ENCODE peak calls at places on chromosome 3, in four cellular contexts. One of them, this sample, is unnamed.

GRCh38 chr3:144770291-144770690 is 798.7 kb downstream of the DIPK2A start:
- DNase-seq in RWPE1: no peak
- DNase-seq in glutamatergic neuron: no peak
- DNase-seq in brain microvascular endothelial cell: no peak
- DNase-seq in this sample: no peak

GRCh38 chr3:152508705-152509104 is 240.0 kb downstream of the MBNL1 start:
- DNase-seq in RWPE1: peak
- DNase-seq in glutamatergic neuron: no peak
- DNase-seq in brain microvascular endothelial cell: no peak
- DNase-seq in this sample: peak

GRCh38 chr3:120767106-120767505 is 24.6 kb downstream of the GTF2E1 start:
- DNase-seq in RWPE1: no peak
- DNase-seq in glutamatergic neuron: no peak
- DNase-seq in brain microvascular endothelial cell: no peak
- DNase-seq in this sample: no peak

GRCh38 chr3:150823277-150823676 is 60.3 kb upstream of the SIAH2 start:
- DNase-seq in RWPE1: no peak
- DNase-seq in glutamatergic neuron: no peak
- DNase-seq in brain microvascular endothelial cell: no peak
- DNase-seq in this sample: no peak

GRCh38 chr3:66469220-66469640 is 31.6 kb downstream of the LRIG1 start:
- DNase-seq in RWPE1: no peak
- DNase-seq in glutamatergic neuron: no peak
- DNase-seq in brain microvascular endothelial cell: no peak
- DNase-seq in this sample: no peak

GRCh38 chr3:57971975-57972374 is 36.2 kb upstream of the FLNB start:
- DNase-seq in RWPE1: no peak
- DNase-seq in glutamatergic neuron: no peak
- DNase-seq in brain microvascular endothelial cell: no peak
- DNase-seq in this sample: peak

GRCh38 chr3:140610544-140610943 is 67.3 kb upstream of the TRIM42 start:
- DNase-seq in RWPE1: no peak
- DNase-seq in glutamatergic neuron: no peak
- DNase-seq in brain microvascular endothelial cell: no peak
- DNase-seq in this sample: no peak

GRCh38 chr3:135944831-135945230 is 20.7 kb upstream of the PPP2R3A start:
- DNase-seq in RWPE1: no peak
- DNase-seq in glutamatergic neuron: no peak
- DNase-seq in brain microvascular endothelial cell: peak
- DNase-seq in this sample: no peak

GRCh38 chr3:56302417-56302816 is 165.8 kb downstream of the ERC2 start:
- DNase-seq in RWPE1: no peak
- DNase-seq in glutamatergic neuron: no peak
- DNase-seq in brain microvascular endothelial cell: no peak
- DNase-seq in this sample: peak

GRCh38 chr3:149317072-149317471 is 16.4 kb downstream of the TM4SF18 start:
- DNase-seq in RWPE1: no peak
- DNase-seq in glutamatergic neuron: no peak
- DNase-seq in brain microvascular endothelial cell: no peak
- DNase-seq in this sample: no peak

GRCh38 chr3:70829101-70829500 is 516.7 kb upstream of the MDFIC2 start:
- DNase-seq in RWPE1: no peak
- DNase-seq in glutamatergic neuron: no peak
- DNase-seq in brain microvascular endothelial cell: peak
- DNase-seq in this sample: peak

GRCh38 chr3:132593241-132593949 is 3.7 kb upstream of the ACKR4 start:
- DNase-seq in RWPE1: no peak
- DNase-seq in glutamatergic neuron: no peak
- DNase-seq in brain microvascular endothelial cell: no peak
- DNase-seq in this sample: no peak

GRCh38 chr3:112637700-112638099 is 3.2 kb downstream of the CCDC80 start:
- DNase-seq in RWPE1: no peak
- DNase-seq in glutamatergic neuron: no peak
- DNase-seq in brain microvascular endothelial cell: no peak
- DNase-seq in this sample: no peak

GRCh38 chr3:25430942-25431570 is 3.0 kb downstream of the RARB start:
- DNase-seq in RWPE1: no peak
- DNase-seq in glutamatergic neuron: no peak
- DNase-seq in brain microvascular endothelial cell: no peak
- DNase-seq in this sample: no peak

GRCh38 chr3:106176734-106177133 is 307.9 kb upstream of the CBLB start:
- DNase-seq in RWPE1: no peak
- DNase-seq in glutamatergic neuron: no peak
- DNase-seq in brain microvascular endothelial cell: no peak
- DNase-seq in this sample: no peak

GRCh38 chr3:89114841-89115223 is 7.4 kb downstream of the EPHA3 start:
- DNase-seq in RWPE1: no peak
- DNase-seq in glutamatergic neuron: no peak
- DNase-seq in brain microvascular endothelial cell: no peak
- DNase-seq in this sample: no peak

GRCh38 chr3:52551118-52551517 is 14.7 kb downstream of the UQCC5 start:
- DNase-seq in RWPE1: no peak
- DNase-seq in glutamatergic neuron: no peak
- DNase-seq in brain microvascular endothelial cell: no peak
- DNase-seq in this sample: no peak

GRCh38 chr3:187737401-187738088 is 7.7 kb downstream of the BCL6 start:
- DNase-seq in RWPE1: peak
- DNase-seq in glutamatergic neuron: peak
- DNase-seq in brain microvascular endothelial cell: peak
- DNase-seq in this sample: peak

GRCh38 chr3:5160926-5161858 is 26.3 kb upstream of the EDEM1 start:
- DNase-seq in RWPE1: peak
- DNase-seq in glutamatergic neuron: no peak
- DNase-seq in brain microvascular endothelial cell: peak
- DNase-seq in this sample: peak

GRCh38 chr3:63993653-63994079 is 29.6 kb downstream of the PSMD6 start:
- DNase-seq in RWPE1: peak
- DNase-seq in glutamatergic neuron: peak
- DNase-seq in brain microvascular endothelial cell: peak
- DNase-seq in this sample: peak

GRCh38 chr3:114179575-114179974 is 723 bp upstream of the DRD3 start:
- DNase-seq in RWPE1: no peak
- DNase-seq in glutamatergic neuron: no peak
- DNase-seq in brain microvascular endothelial cell: peak
- DNase-seq in this sample: peak

GRCh38 chr3:46057716-46058115 is 30.4 kb upstream of the XCR1 start:
- DNase-seq in RWPE1: no peak
- DNase-seq in glutamatergic neuron: no peak
- DNase-seq in brain microvascular endothelial cell: no peak
- DNase-seq in this sample: no peak

GRCh38 chr3:188739547-188739946 is 432.2 kb upstream of the TPRG1 start:
- DNase-seq in RWPE1: no peak
- DNase-seq in glutamatergic neuron: no peak
- DNase-seq in brain microvascular endothelial cell: no peak
- DNase-seq in this sample: no peak

GRCh38 chr3:115785782-115786181 is 162.5 kb downstream of the GAP43 start:
- DNase-seq in RWPE1: no peak
- DNase-seq in glutamatergic neuron: no peak
- DNase-seq in brain microvascular endothelial cell: no peak
- DNase-seq in this sample: no peak

GRCh38 chr3:115788921-115789470 is 165.7 kb downstream of the GAP43 start:
- DNase-seq in RWPE1: peak
- DNase-seq in glutamatergic neuron: peak
- DNase-seq in brain microvascular endothelial cell: peak
- DNase-seq in this sample: peak

GRCh38 chr3:115787818-115788217 is 164.5 kb downstream of the GAP43 start:
- DNase-seq in RWPE1: no peak
- DNase-seq in glutamatergic neuron: no peak
- DNase-seq in brain microvascular endothelial cell: no peak
- DNase-seq in this sample: no peak

GRCh38 chr3:115783938-115784738 is 160.8 kb downstream of the GAP43 start:
- DNase-seq in RWPE1: peak
- DNase-seq in glutamatergic neuron: peak
- DNase-seq in brain microvascular endothelial cell: peak
- DNase-seq in this sample: peak

GRCh38 chr3:115784739-115785571 is 161.6 kb downstream of the GAP43 start:
- DNase-seq in RWPE1: no peak
- DNase-seq in glutamatergic neuron: peak
- DNase-seq in brain microvascular endothelial cell: peak
- DNase-seq in this sample: no peak
- TF ChIP-seq CTCF in RWPE1: peak
- TF ChIP-seq CTCF in glutamatergic neuron: peak
- TF ChIP-seq CTCF in brain microvascular endothelial cell: no peak
- TF ChIP-seq CTCF in this sample: no peak

GRCh38 chr3:20245781-20246180 is 59.8 kb upstream of the SGO1 start:
- DNase-seq in RWPE1: no peak
- DNase-seq in glutamatergic neuron: no peak
- DNase-seq in brain microvascular endothelial cell: no peak
- DNase-seq in this sample: no peak
- TF ChIP-seq CTCF in RWPE1: no peak
- TF ChIP-seq CTCF in glutamatergic neuron: no peak
- TF ChIP-seq CTCF in brain microvascular endothelial cell: no peak
- TF ChIP-seq CTCF in this sample: no peak

GRCh38 chr3:127406309-127407025 is 118.6 kb upstream of the PRR20G start:
- DNase-seq in RWPE1: peak
- DNase-seq in glutamatergic neuron: no peak
- DNase-seq in brain microvascular endothelial cell: no peak
- DNase-seq in this sample: peak
- TF ChIP-seq CTCF in RWPE1: no peak
- TF ChIP-seq CTCF in glutamatergic neuron: peak
- TF ChIP-seq CTCF in brain microvascular endothelial cell: peak
- TF ChIP-seq CTCF in this sample: peak

DNA sequence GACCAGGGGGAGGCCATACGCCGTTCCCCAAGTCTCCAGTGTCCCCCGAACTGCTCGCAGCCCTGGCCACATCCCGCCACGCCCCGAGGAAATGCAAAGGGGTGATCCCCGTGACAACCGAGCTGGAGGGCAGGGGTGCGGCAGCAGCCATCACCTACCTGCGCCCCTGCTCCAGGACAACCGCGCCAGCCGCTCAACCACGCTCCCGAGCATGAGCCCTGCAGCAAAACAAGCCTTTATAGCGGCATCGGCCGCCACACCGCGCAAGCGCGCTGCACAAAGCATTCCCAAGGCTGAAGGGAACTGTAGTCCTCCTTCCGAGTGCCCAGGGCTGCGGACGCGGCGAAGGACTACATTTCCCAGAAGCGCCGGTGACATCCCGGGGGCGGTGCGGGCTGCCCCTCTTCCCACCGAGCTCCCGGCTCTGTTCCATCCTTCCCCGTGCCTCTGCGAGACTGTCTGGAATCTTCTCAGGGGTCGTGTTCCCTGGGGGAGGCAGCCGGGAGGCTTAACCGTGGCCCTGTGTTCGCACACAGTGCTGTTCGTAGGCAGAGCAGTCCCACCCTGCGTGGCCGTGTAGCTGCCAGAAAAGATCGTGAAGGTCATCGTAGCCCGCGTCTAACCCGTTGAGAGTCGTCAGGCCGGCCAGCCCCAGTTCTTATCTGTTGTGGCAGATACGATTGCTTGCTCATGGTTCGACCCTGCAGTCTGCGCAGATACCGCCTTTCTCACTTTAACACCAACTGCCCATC is at the start of gene ABCC5:
- DNase-seq in RWPE1: peak
- DNase-seq in glutamatergic neuron: peak
- DNase-seq in brain microvascular endothelial cell: peak
- DNase-seq in this sample: peak
- TF ChIP-seq CTCF in RWPE1: peak
- TF ChIP-seq CTCF in glutamatergic neuron: peak
- TF ChIP-seq CTCF in brain microvascular endothelial cell: no peak
- TF ChIP-seq CTCF in this sample: peak

DNA sequence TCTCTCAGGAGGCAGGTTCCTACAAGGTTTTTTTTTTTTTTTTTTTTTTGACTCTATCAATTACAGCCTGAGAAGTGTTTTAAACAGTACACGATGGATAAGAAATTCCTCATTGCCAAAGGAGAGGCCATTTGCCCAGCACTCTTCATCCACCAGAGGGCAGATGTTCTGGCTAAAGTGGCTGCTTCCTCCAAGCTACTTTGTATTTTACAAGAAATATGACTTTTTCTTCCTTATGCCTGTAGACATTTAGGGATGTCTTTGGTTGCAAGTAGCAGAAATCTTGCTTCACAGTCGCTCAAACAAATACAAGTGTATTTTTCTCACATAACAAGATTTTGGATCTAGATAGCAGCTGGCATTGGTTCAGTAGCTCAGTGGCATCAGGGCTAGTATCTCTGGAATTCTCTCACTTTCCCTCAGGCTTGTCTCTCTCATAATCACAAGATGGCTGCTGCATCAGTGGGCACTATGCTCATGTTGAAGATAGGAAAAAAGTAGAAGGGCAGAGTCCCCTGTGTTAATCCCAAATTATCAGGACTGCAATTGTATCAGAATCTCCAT is 139.1 kb upstream of the COL8A1 start:
- DNase-seq in RWPE1: peak
- DNase-seq in glutamatergic neuron: peak
- DNase-seq in brain microvascular endothelial cell: peak
- DNase-seq in this sample: peak
- TF ChIP-seq CTCF in RWPE1: peak
- TF ChIP-seq CTCF in glutamatergic neuron: peak
- TF ChIP-seq CTCF in brain microvascular endothelial cell: peak
- TF ChIP-seq CTCF in this sample: peak

GRCh38 chr3:122387709-122388108 is 3.7 kb downstream of the FAM162A start:
- DNase-seq in RWPE1: no peak
- DNase-seq in glutamatergic neuron: no peak
- DNase-seq in brain microvascular endothelial cell: no peak
- DNase-seq in this sample: no peak
- TF ChIP-seq CTCF in RWPE1: no peak
- TF ChIP-seq CTCF in glutamatergic neuron: no peak
- TF ChIP-seq CTCF in brain microvascular endothelial cell: no peak
- TF ChIP-seq CTCF in this sample: no peak

DNA sequence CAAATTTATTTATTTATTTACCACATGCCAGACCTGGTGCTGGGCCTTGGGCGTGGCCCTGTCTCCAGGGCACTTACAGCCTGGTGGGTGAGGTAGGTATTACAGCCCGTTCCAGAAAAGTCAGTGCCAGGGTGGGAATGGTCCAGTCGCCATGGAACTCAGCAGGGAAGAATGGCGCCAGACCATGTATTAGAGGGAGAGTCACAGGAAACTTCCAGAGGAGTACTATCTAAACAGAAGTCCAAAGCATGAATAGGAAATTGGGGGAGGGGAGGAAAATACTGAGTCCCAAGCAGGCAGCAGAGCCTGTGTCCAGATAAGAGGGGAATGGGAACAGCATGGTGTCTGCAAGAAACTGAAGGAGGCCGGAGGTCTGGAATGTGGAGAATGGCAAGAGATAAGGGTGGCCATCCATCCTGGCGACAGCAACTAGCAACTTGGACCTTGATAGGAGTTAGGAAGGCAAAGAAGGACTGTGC is 27.0 kb downstream of the SH3BP5 start:
- DNase-seq in RWPE1: no peak
- DNase-seq in glutamatergic neuron: peak
- DNase-seq in brain microvascular endothelial cell: no peak
- DNase-seq in this sample: no peak
- TF ChIP-seq CTCF in RWPE1: peak
- TF ChIP-seq CTCF in glutamatergic neuron: peak
- TF ChIP-seq CTCF in brain microvascular endothelial cell: peak
- TF ChIP-seq CTCF in this sample: peak